ENCODE peak calls at places on chromosomes 2 and 18, in eight cellular contexts. C is H1, T is A549, Z is stomach, P is sigmoid colon, J is transverse colon, W is K562, H is GM12878. M is an unnamed sample.

GRCh38 chr2:53903011-53903410 is 43.2 kb upstream of the GPR75 start:
- DNase-seq in C (no peak), T (no peak), Z (no peak), P (no peak), J (no peak), W (no peak), H (no peak), M (no peak)

GRCh38 chr2:168039885-168040284 is 207.5 kb downstream of the STK39 start:
- DNase-seq in C (no peak), T (no peak), Z (no peak), P (no peak), J (no peak), W (no peak), H (no peak), M (no peak)

GRCh38 chr2:121081701-121082100 is 203.3 kb downstream of the TFCP2L1 start:
- DNase-seq in C (no peak), T (no peak), Z (no peak), P (no peak), J (no peak), W (no peak), H (no peak), M (no peak)

GRCh38 chr2:167749016-167749415 is 498.4 kb downstream of the STK39 start:
- DNase-seq in C (no peak), T (no peak), Z (no peak), P (no peak), J (no peak), W (no peak), H (no peak), M (no peak)

GRCh38 chr2:53452400-53452799 is 315.2 kb upstream of the CHAC2 start:
- DNase-seq in C (no peak), T (no peak), Z (no peak), P (no peak), J (no peak), W (no peak), H (no peak), M (no peak)

GRCh38 chr2:127570282-127571250 is 35.1 kb downstream of the MYO7B start:
- DNase-seq in C (peak), T (no peak), Z (peak), P (peak), J (no peak), W (no peak), H (no peak), M (no peak)

GRCh38 chr18:36099311-36099710 is 29.8 kb downstream of the SLC39A6 start:
- DNase-seq in C (no peak), T (no peak), Z (no peak), P (no peak), J (no peak), W (no peak), H (no peak), M (no peak)

GRCh38 chr2:212646698-212647097 is 108.1 kb upstream of the ERBB4 start:
- DNase-seq in C (no peak), T (no peak), Z (no peak), P (no peak), J (no peak), W (no peak), H (no peak), M (no peak)

GRCh38 chr2:40516604-40517003 is 64.7 kb upstream of the SLC8A1 start:
- DNase-seq in C (no peak), T (no peak), Z (no peak), P (no peak), J (no peak), W (no peak), H (no peak), M (no peak)

GRCh38 chr18:48800877-48801727 is 149.7 kb downstream of the SMAD7 start:
- DNase-seq in C (peak), T (no peak), Z (peak), P (peak), J (peak), W (no peak), H (peak), M (no peak)

GRCh38 chr2:37614061-37614802 is 57.2 kb downstream of the CDC42EP3 start:
- DNase-seq in C (no peak), T (peak), Z (no peak), P (peak), J (peak), W (no peak), H (no peak), M (no peak)

GRCh38 chr2:74690571-74690970 is 36.5 kb downstream of the SEMA4F start:
- DNase-seq in C (no peak), T (peak), Z (no peak), P (no peak), J (no peak), W (peak), H (peak), M (no peak)

GRCh38 chr2:30230479-30230854 is 867 bp upstream of the LBH start:
- DNase-seq in C (peak), T (no peak), Z (no peak), P (peak), J (no peak), W (peak), H (no peak), M (peak)

GRCh38 chr2:158325031-158325781 is 131.3 kb downstream of the CCDC148 start:
- DNase-seq in C (no peak), T (no peak), Z (no peak), P (no peak), J (no peak), W (no peak), H (no peak), M (no peak)

GRCh38 chr2:174611006-174611405 is 13.4 kb upstream of the WIPF1 start:
- DNase-seq in C (no peak), T (no peak), Z (no peak), P (no peak), J (no peak), W (no peak), H (no peak), M (no peak)

GRCh38 chr2:102446936-102447335 is 24.0 kb downstream of the IL18RAP start:
- DNase-seq in C (no peak), T (no peak), Z (no peak), P (no peak), J (no peak), W (no peak), H (no peak), M (no peak)

GRCh38 chr2:122469147-122469546 is 713.7 kb downstream of the TSN start:
- DNase-seq in C (no peak), T (no peak), Z (no peak), P (no peak), J (no peak), W (no peak), H (no peak), M (no peak)

GRCh38 chr2:120708944-120709607 is 26.6 kb upstream of the GLI2 start:
- DNase-seq in C (no peak), T (no peak), Z (no peak), P (no peak), J (no peak), W (no peak), H (no peak), M (peak)

GRCh38 chr2:1548910-1549673 is 135.8 kb downstream of the TPO start:
- DNase-seq in C (no peak), T (no peak), Z (no peak), P (no peak), J (no peak), W (no peak), H (no peak), M (no peak)

GRCh38 chr2:10709290-10709939 is 12.0 kb upstream of the ATP6V1C2 start:
- DNase-seq in C (peak), T (peak), Z (no peak), P (no peak), J (peak), W (peak), H (no peak), M (no peak)

GRCh38 chr2:36663851-36664715 is 32.4 kb upstream of the VIT start:
- DNase-seq in C (no peak), T (peak), Z (no peak), P (no peak), J (no peak), W (peak), H (no peak), M (peak)

GRCh38 chr2:101253013-101253712 is 477 bp downstream of the CNOT11 start:
- DNase-seq in C (no peak), T (peak), Z (peak), P (peak), J (peak), W (peak), H (no peak), M (peak)

GRCh38 chr2:53913721-53914120 is 54.0 kb upstream of the GPR75 start:
- DNase-seq in C (no peak), T (no peak), Z (no peak), P (no peak), J (no peak), W (no peak), H (peak), M (no peak)

GRCh38 chr2:131056204-131056975 is 36.9 kb downstream of the FAM168B start:
- DNase-seq in C (no peak), T (no peak), Z (no peak), P (no peak), J (no peak), W (no peak), H (no peak), M (no peak)

GRCh38 chr2:119028327-119029174 is 86.6 kb downstream of the MARCO start:
- DNase-seq in C (peak), T (peak), Z (peak), P (no peak), J (peak), W (peak), H (no peak), M (no peak)

GRCh38 chr2:196167666-196168065 is 3.7 kb downstream of the STK17B start:
- DNase-seq in C (no peak), T (no peak), Z (no peak), P (no peak), J (no peak), W (no peak), H (no peak), M (no peak)

GRCh38 chr2:68832161-68832869 is 38.9 kb downstream of the BMP10 start:
- DNase-seq in C (peak), T (peak), Z (no peak), P (peak), J (peak), W (peak), H (peak), M (peak)

GRCh38 chr2:159131882-159132281 is 154.6 kb downstream of the WDSUB1 start:
- DNase-seq in C (no peak), T (peak), Z (no peak), P (no peak), J (no peak), W (no peak), H (no peak), M (no peak)

GRCh38 chr2:1572638-1573037 is 159.4 kb downstream of the TPO start:
- DNase-seq in C (no peak), T (no peak), Z (no peak), P (no peak), J (no peak), W (no peak), H (no peak), M (peak)

GRCh38 chr2:113979172-113980128 is 89.6 kb downstream of the ACTR3 start:
- DNase-seq in C (peak), T (peak), Z (no peak), P (no peak), J (no peak), W (peak), H (no peak), M (peak)

GRCh38 chr2:157500334-157500733 is 56.4 kb upstream of the CYTIP start:
- DNase-seq in C (no peak), T (no peak), Z (no peak), P (no peak), J (no peak), W (no peak), H (no peak), M (no peak)

GRCh38 chr2:12057436-12058166 is 311.2 kb downstream of the LPIN1 start:
- DNase-seq in C (no peak), T (no peak), Z (no peak), P (peak), J (peak), W (no peak), H (peak), M (no peak)

GRCh38 chr2:148058641-148059040 is 37.8 kb downstream of the MBD5 start:
- DNase-seq in C (no peak), T (no peak), Z (no peak), P (no peak), J (no peak), W (no peak), H (no peak), M (no peak)

GRCh38 chr18:48787523-48788151 is 163.1 kb downstream of the SMAD7 start:
- DNase-seq in C (no peak), T (no peak), Z (no peak), P (peak), J (no peak), W (no peak), H (no peak), M (no peak)

GRCh38 chr2:233439191-233439590 is 84.9 kb downstream of the DGKD start:
- DNase-seq in C (no peak), T (no peak), Z (no peak), P (peak), J (no peak), W (no peak), H (no peak), M (peak)

GRCh38 chr2:48965204-48965603 is 189.1 kb downstream of the FSHR start:
- DNase-seq in C (no peak), T (no peak), Z (no peak), P (no peak), J (no peak), W (no peak), H (no peak), M (no peak)

GRCh38 chr2:103121106-103121505 is 359.3 kb downstream of the TMEM182 start:
- DNase-seq in C (no peak), T (no peak), Z (no peak), P (no peak), J (no peak), W (no peak), H (no peak), M (no peak)

DNA sequence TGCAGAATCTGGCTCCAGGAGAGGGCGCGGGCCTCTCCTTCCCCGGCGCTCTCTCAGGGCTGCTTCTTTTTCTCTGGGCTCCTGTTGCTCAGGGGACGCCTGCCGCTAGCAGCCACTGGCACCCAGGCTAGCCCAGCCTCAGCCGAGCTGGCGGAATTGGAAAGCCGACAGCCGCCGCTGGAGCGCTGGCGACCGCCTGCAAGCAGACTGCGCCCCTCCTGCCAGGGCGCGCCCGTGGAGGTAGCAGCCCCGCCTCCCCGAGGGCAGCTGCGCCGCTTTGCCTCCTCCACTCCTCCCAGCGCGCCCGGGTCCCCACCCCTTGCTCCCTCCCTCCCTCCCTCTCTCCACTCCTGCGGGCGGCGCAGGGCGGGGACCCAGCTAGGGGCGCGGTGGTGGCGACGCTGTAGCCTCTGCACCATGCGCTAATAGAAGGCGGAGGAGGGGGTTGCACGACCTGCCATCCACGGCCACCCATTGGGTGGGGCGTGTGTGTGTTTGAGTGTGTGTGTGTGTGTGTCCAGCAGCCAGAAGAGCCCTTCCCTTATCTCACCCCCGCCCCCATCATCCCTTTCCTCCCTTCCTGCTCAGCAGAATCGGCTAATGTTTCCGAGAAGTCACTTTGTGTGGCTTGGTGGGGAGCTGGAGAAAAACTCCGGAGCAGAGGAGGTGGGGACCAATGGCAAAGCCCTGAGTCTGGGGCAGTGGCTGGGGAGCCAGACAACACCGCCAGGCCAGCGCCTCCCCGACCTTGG is at the start of gene SCN9A:
- DNase-seq in C (peak), T (peak), Z (peak), P (peak), J (peak), W (peak), H (no peak), M (peak)
- TF ChIP-seq CTCF in C (no peak), T (no peak), Z (no peak), P (no peak), J (no peak), W (peak), H (no peak), M (no peak)

GRCh38 chr2:69988086-69988635 is 26.7 kb upstream of the ASPRV1 start:
- DNase-seq in C (no peak), T (no peak), Z (no peak), P (no peak), J (no peak), W (no peak), H (no peak), M (no peak)
- TF ChIP-seq EP300 in C (no peak), T (no peak), Z (no peak), P (no peak), J (no peak), W (no peak), H (no peak), M (no peak)

GRCh38 chr2:15559800-15560403 is 1.2 kb downstream of the NBAS start:
- DNase-seq in C (no peak), T (no peak), Z (no peak), P (no peak), J (no peak), W (no peak), H (no peak), M (no peak)
- H3K27ac ChIP-seq in C (no peak), T (peak), Z (no peak), P (peak), J (no peak), W (peak), H (peak), M (no peak)

DNA sequence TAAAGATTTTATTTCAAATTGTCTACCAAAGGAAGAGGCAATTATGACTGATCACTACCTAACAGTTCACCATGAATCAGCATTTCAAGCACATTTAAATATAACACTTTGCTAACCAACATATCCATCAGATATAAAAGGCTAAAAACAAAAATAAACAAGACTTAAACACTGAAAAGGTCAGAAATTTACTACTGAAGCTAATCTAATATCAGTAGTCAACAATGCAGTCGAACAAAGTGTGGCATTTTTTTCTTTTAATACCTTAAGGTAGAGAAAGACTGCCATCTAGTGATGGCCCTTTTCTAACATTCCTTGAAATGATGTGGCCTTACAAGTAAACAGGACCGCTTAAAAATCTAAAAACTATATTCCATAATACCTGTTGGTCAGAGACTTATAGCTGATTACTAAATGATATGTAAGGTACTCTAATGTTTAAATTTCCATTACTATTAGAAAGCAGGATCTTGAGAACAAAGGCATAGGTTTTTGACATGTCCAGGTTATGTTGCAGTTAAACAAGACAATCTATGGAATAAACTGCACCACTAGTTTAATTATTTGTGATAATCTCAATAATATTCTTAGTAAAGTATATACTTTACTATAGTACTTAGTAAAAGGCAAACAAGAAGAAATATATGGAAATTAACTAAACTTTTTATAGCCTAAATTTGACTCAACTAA is 80.0 kb downstream of the EXOC6B start:
- DNase-seq in C (no peak), T (peak), Z (no peak), P (no peak), J (no peak), W (peak), H (no peak), M (no peak)
- TF ChIP-seq CTCF in C (no peak), T (peak), Z (peak), P (peak), J (peak), W (peak), H (peak), M (peak)

DNA sequence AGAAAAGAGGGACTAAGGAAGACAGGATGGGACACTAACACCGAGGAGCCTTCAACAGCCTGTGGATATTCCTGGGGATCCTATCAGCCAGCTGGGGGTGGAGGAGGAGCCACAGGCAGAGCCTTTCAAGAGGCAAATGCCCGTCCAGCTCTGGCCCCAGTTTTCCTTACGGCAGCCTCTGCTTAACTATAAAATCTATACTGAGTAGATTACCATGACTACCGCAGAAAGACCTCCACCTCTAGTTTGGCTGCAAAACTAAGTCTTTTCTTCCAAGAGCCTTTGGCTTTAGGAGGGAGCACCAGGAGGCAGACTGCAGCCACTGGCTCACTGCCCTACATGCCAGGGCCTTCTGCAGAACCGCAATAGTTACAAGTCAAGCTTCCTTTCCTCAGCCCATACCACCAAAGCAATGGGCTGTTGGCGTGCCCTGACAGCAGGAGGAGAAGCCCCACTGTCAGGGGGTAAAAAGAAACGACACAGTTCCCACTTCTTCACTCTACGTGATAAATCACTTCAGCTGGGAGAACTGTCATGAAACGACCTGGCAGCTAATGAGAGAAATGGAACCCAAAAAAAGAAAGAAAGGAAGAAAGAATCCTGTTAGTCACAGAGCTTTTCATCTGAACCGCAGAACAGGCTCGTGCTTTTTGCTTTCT is 25.1 kb upstream of the CREB1 start:
- DNase-seq in C (no peak), T (no peak), Z (no peak), P (no peak), J (no peak), W (no peak), H (no peak), M (peak)
- TF ChIP-seq EP300 in C (no peak), T (no peak), Z (no peak), P (no peak), J (no peak), W (no peak), H (no peak), M (no peak)